ENCODE peak calls at places on chromosomes 7 and 10, in five cellular contexts. H, P, W, Z and D are unnamed samples. For H3K4me1, the result is how much of the 10 kb centered on the place peaks cover.

GRCh38 chr10:22657566-22658190 is 56.7 kb downstream of the PIP4K2A start:
- DNase-seq in Z (no peak), W (no peak), P (no peak), H (no peak), D (no peak)

GRCh38 chr10:91220954-91221696 is 662 bp downstream of the PCGF5 start:
- DNase-seq in H (peak), Z (peak), P (peak), W (no peak), D (peak)

GRCh38 chr7:137080516-137081203 is 212.2 kb downstream of the CHRM2 start:
- DNase-seq in W (no peak), Z (no peak), H (no peak), P (no peak), D (no peak)

GRCh38 chr10:52256832-52257691 is 57.0 kb upstream of the DKK1 start:
- DNase-seq in W (no peak), Z (peak), H (no peak), P (no peak), D (no peak)

GRCh38 chr10:124242365-124242764 is 149.0 kb upstream of the CHST15 start:
- DNase-seq in W (no peak), Z (no peak), H (peak), P (no peak), D (peak)

GRCh38 chr7:30726296-30727006 is 25.5 kb upstream of the INMT start:
- DNase-seq in Z (no peak), H (no peak), P (no peak), W (no peak), D (no peak)

GRCh38 chr7:16774294-16774693 is 20.7 kb downstream of the TSPAN13 start:
- DNase-seq in H (no peak), Z (no peak), W (no peak), P (no peak), D (no peak)

GRCh38 chr7:106914018-106914607 is 49.0 kb downstream of the PIK3CG start:
- DNase-seq in P (no peak), H (no peak), W (no peak), Z (no peak), D (no peak)

GRCh38 chr7:78020874-78021249 is 222.3 kb downstream of the PHTF2 start:
- DNase-seq in P (no peak), H (no peak), W (no peak), Z (no peak), D (no peak)

GRCh38 chr10:48945441-48946143 is 6.0 kb upstream of the LRRC18 start:
- DNase-seq in Z (no peak), W (no peak), H (no peak), P (no peak), D (no peak)

GRCh38 chr10:118047363-118047719 is 600 bp upstream of the RAB11FIP2 start:
- DNase-seq in H (no peak), Z (no peak), P (no peak), W (no peak), D (no peak)

GRCh38 chr7:96321670-96322372 is at the start of gene SLC25A13:
- DNase-seq in Z (peak), H (peak), P (peak), W (peak), D (peak)

GRCh38 chr10:100569687-100570517 is 34.2 kb downstream of the HIF1AN start:
- DNase-seq in W (no peak), H (no peak), P (no peak), Z (no peak), D (no peak)

GRCh38 chr7:45595809-45596664 is 21.9 kb downstream of the ADCY1 start:
- DNase-seq in Z (no peak), W (no peak), H (no peak), P (no peak), D (peak)

GRCh38 chr7:144908943-144909556 is 73.2 kb upstream of the TPK1 start:
- DNase-seq in Z (no peak), P (no peak), H (no peak), W (no peak), D (no peak)

GRCh38 chr10:42875792-42876191 is 93.2 kb downstream of the BMS1 start:
- DNase-seq in H (no peak), Z (no peak), P (no peak), W (no peak), D (no peak)

GRCh38 chr7:80095545-80095944 is 39.1 kb upstream of the GNAI1 start:
- DNase-seq in P (peak), H (no peak), Z (no peak), W (no peak), D (no peak)

GRCh38 chr7:121505021-121505420 is 108.9 kb upstream of the FAM3C start:
- DNase-seq in Z (peak), H (no peak), W (no peak), P (no peak), D (no peak)

GRCh38 chr7:55474944-55475911 is 97.1 kb downstream of the VOPP1 start:
- DNase-seq in Z (no peak), P (no peak), H (no peak), W (no peak), D (peak)

GRCh38 chr10:824497-824896 is 107.0 kb downstream of the LARP4B start:
- DNase-seq in Z (no peak), H (no peak), W (no peak), P (no peak), D (no peak)

GRCh38 chr10:12658526-12658925 is 309.2 kb downstream of the CAMK1D start:
- DNase-seq in Z (no peak), H (no peak), P (no peak), W (no peak), D (no peak)

GRCh38 chr7:26489906-26490305 is 198.2 kb downstream of the SNX10 start:
- DNase-seq in W (no peak), Z (no peak), P (no peak), H (no peak), D (no peak)

GRCh38 chr10:74292871-74293427 is 141.9 kb downstream of the ADK start:
- DNase-seq in W (no peak), P (no peak), Z (no peak), H (no peak), D (no peak)

GRCh38 chr7:26397786-26398435 is 106.2 kb downstream of the SNX10 start:
- DNase-seq in Z (peak), P (no peak), W (no peak), H (no peak), D (no peak)

GRCh38 chr7:102264367-102264891 is 22.2 kb upstream of the SH2B2 start:
- DNase-seq in W (no peak), P (no peak), Z (no peak), H (no peak), D (no peak)

GRCh38 chr7:14507617-14508016 is 394.9 kb downstream of the DGKB start:
- DNase-seq in H (no peak), P (no peak), Z (no peak), W (no peak), D (peak)

GRCh38 chr10:21969326-21970287 is 33.9 kb downstream of the DNAJC1 start:
- DNase-seq in P (no peak), W (no peak), Z (no peak), H (no peak), D (no peak)

GRCh38 chr7:157997471-157997870 is 590.2 kb downstream of the PTPRN2 start:
- DNase-seq in P (no peak), H (no peak), W (no peak), Z (no peak), D (no peak)

GRCh38 chr7:96414931-96415292 is 93.0 kb upstream of the SLC25A13 start:
- DNase-seq in Z (peak), P (peak), W (peak), H (no peak), D (no peak)

GRCh38 chr7:113217314-113217713 is 99.0 kb upstream of the SMIM30 start:
- DNase-seq in H (no peak), W (no peak), Z (no peak), P (no peak), D (no peak)

GRCh38 chr7:63887031-63887430 is 111.6 kb upstream of the ZNF722 start:
- DNase-seq in P (no peak), Z (no peak), W (no peak), H (no peak), D (no peak)

GRCh38 chr10:60654813-60655464 is 123.3 kb upstream of the CDK1 start:
- DNase-seq in Z (peak), W (no peak), H (no peak), P (no peak), D (no peak)

GRCh38 chr7:136728945-136729344 is 139.5 kb upstream of the CHRM2 start:
- DNase-seq in Z (peak), W (no peak), H (no peak), P (no peak), D (no peak)

GRCh38 chr10:27844223-27844622 is 98.6 kb upstream of the MKX start:
- DNase-seq in W (no peak), Z (no peak), H (no peak), P (peak), D (no peak)

GRCh38 chr10:77463499-77463898 is 174.1 kb downstream of the KCNMA1 start:
- DNase-seq in H (peak), W (no peak), P (no peak), Z (no peak), D (no peak)

GRCh38 chr7:71414490-71414889 is 282.5 kb downstream of the GALNT17 start:
- DNase-seq in H (no peak), P (no peak), Z (no peak), W (peak), D (no peak)

GRCh38 chr7:130324270-130324669 is 20.3 kb upstream of the CPA5 start:
- DNase-seq in W (no peak), Z (no peak), P (no peak), H (no peak), D (no peak)

GRCh38 chr7:150903627-150904026 is 51.3 kb downstream of the AOC1 start:
- DNase-seq in W (no peak), P (no peak), Z (peak), H (peak), D (peak)

GRCh38 chr7:16646427-16647081 is 573 bp downstream of the BZW2 start:
- DNase-seq in H (no peak), P (no peak), W (no peak), Z (no peak), D (no peak)

GRCh38 chr10:15370741-15371701 is at the start of gene FAM171A1:
- DNase-seq in P (no peak), Z (peak), W (peak), H (peak), D (peak)
- H3K4me1 ChIP-seq in P (under half), Z (under half), W (under half), H (under half), D (under half)

GRCh38 chr10:72242675-72243074 is 26.6 kb upstream of the ASCC1 start:
- DNase-seq in P (peak), W (peak), Z (no peak), H (peak), D (peak)
- TF ChIP-seq EP300 in P (peak), W (peak), Z (no peak), H (peak), D (no peak)

GRCh38 chr10:110034596-110034995 is 26.8 kb downstream of the ADD3 start:
- DNase-seq in W (no peak), Z (no peak), H (no peak), P (no peak), D (no peak)
- H3K4me1 ChIP-seq in W (under half), Z (under half), H (under half), P (under half), D (under half)

GRCh38 chr7:11170160-11170559 is 196.5 kb downstream of the PHF14 start:
- DNase-seq in H (no peak), W (no peak), Z (no peak), P (no peak), D (no peak)

GRCh38 chr7:11168622-11169170 is 195.0 kb downstream of the PHF14 start:
- DNase-seq in Z (no peak), P (no peak), W (no peak), H (no peak), D (no peak)

GRCh38 chr7:11163220-11163619 is 189.5 kb downstream of the PHF14 start:
- DNase-seq in H (no peak), W (no peak), Z (no peak), P (no peak), D (no peak)

GRCh38 chr7:11161499-11161898 is 187.8 kb downstream of the PHF14 start:
- DNase-seq in Z (no peak), H (no peak), W (no peak), P (no peak), D (no peak)

DNA sequence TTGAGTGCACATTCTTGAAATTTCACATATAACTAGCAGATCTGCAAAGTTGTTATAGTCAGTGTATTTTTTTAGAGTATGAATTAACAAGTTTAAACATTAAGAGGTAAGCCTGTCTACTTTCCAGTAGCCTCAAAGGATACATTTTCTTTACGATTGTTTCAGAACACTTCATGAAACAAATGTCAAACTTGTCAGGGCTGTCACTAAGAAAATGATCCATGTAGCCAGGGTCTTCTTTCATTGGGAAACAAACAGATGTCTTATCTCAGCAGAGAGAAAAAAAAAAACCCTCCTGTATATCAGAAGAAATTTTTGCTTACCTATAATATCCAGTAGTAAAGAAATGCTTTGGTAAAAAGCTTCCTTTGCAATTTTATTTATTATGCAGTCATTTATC is 192.4 kb downstream of the PHF14 start:
- DNase-seq in P (no peak), W (no peak), H (no peak), Z (no peak), D (no peak)
- TF ChIP-seq EP300 in P (no peak), W (no peak), H (no peak), Z (no peak), D (no peak)

DNA sequence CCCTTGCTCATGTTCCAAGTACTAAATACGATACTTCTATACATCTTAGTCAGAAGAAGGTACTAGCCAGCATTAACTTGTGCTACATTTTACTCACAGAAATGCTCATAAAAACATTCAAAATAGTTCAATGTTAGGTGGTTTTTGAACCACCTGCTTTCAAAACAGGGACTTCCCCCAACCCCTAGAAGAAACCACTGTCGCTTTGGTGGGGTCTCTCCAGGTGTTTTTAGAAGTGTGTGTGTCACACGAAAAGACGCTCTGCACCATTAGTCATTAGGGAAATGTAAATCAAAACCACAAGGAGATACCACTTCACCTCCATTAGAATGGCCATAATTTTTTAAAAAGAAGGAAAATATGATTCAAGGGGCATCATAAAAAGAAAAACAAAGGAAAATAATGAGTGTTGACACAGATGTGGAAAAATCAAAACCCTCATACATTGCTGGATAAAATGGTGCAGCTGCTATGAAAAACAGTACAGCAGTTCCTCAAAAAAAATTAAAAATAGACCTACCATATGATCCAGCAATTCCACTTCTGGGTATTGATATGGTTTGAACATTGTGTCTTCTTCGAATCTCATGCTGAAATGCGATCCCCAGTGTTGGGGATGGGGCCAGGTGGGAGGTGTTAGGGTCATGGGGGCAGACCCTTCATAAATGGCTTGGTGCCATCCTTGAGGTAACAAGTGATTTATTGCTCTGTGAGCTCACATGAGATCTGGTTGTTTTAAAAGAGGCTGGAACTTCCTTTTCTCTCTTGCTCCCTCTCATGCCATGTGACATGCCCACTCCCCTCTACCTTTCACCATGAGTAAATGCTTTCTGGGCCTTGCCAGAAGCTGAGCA is 74.2 kb downstream of the MALSU1 start:
- DNase-seq in Z (no peak), P (no peak), W (no peak), H (no peak), D (no peak)
- H3K4me1 ChIP-seq in Z (under half), P (under half), W (under half), H (under half), D (under half)

GRCh38 chr10:131154306-131155025 is 157.1 kb downstream of the TCERG1L start:
- DNase-seq in H (no peak), W (no peak), Z (no peak), P (no peak), D (no peak)

GRCh38 chr10:131157899-131158298 is 153.6 kb downstream of the TCERG1L start:
- DNase-seq in W (no peak), P (no peak), Z (no peak), H (no peak), D (no peak)

GRCh38 chr10:131158695-131159094 is 152.8 kb downstream of the TCERG1L start:
- DNase-seq in H (no peak), W (no peak), P (no peak), Z (no peak), D (no peak)

GRCh38 chr10:131155903-131156285 is 155.6 kb downstream of the TCERG1L start:
- DNase-seq in W (no peak), P (no peak), Z (no peak), H (no peak), D (no peak)

GRCh38 chr10:131155218-131155902 is 156.2 kb downstream of the TCERG1L start:
- DNase-seq in H (no peak), P (no peak), W (no peak), Z (no peak), D (no peak)
- TF ChIP-seq EP300 in H (no peak), P (no peak), W (no peak), Z (no peak), D (no peak)